ENCODE peak calls at places on chromosomes 11 and 22, in five cellular contexts. R is CD4-positive, CD25-positive, alpha-beta regulatory T cell; S is keratinocyte; K is IMR-90; B is upper lobe of left lung. G is an unnamed sample.

GRCh38 chr22:27531782-27532530 is 269.6 kb downstream of the MN1 start:
- DNase-seq in R (no peak), S (no peak), K (peak; percentile 82), B (no peak), G (no peak)

GRCh38 chr11:121426476-121427454 is 25.3 kb upstream of the SORL1 start:
- DNase-seq in R (peak; percentile 31), S (no peak), K (no peak), B (peak; percentile 66), G (no peak)

GRCh38 chr22:30830907-30831306 is 136.2 kb downstream of the OSBP2 start:
- DNase-seq in R (no peak), S (peak; percentile 94), K (peak; percentile 97), B (no peak), G (no peak)

GRCh38 chr11:61110255-61111059 is 8.2 kb downstream of the CD5 start:
- DNase-seq in R (no peak), S (no peak), K (no peak), B (no peak), G (no peak)

GRCh38 chr11:134714021-134714656 is 302.1 kb upstream of the B3GAT1 start:
- DNase-seq in R (no peak), S (no peak), K (no peak), B (no peak), G (no peak)

GRCh38 chr11:73746701-73747100 is 14.2 kb downstream of the RAB6A start:
- DNase-seq in R (no peak), S (no peak), K (no peak), B (no peak), G (no peak)

GRCh38 chr22:18091916-18092526 is 14.2 kb downstream of the PEX26 start:
- DNase-seq in R (no peak), S (no peak), K (peak; percentile 43), B (no peak), G (no peak)

GRCh38 chr22:26134654-26135330 is 34.5 kb upstream of the SEZ6L start:
- DNase-seq in R (no peak), S (no peak), K (no peak), B (no peak), G (no peak)

GRCh38 chr22:24184057-24184798 is 2.9 kb downstream of the SUSD2 start:
- DNase-seq in R (no peak), S (no peak), K (no peak), B (no peak), G (no peak)

GRCh38 chr11:67301313-67301921 is 1.9 kb upstream of the SSH3 start:
- DNase-seq in R (no peak), S (no peak), K (no peak), B (peak; percentile 21), G (no peak)

GRCh38 chr22:41636467-41636866 is 15.4 kb downstream of the XRCC6 start:
- DNase-seq in R (no peak), S (no peak), K (peak; percentile 30), B (no peak), G (no peak)

GRCh38 chr11:46674463-46675287 is 25.7 kb downstream of the ARHGAP1 start:
- DNase-seq in R (peak; percentile 17), S (no peak), K (peak; percentile 18), B (peak; percentile 63), G (no peak)

GRCh38 chr22:23532756-23533155 is 47.3 kb downstream of the IGLL1 start:
- DNase-seq in R (no peak), S (no peak), K (no peak), B (no peak), G (no peak)

GRCh38 chr11:17490938-17491337 is 14.3 kb upstream of the ABCC8 start:
- DNase-seq in R (no peak), S (no peak), K (no peak), B (no peak), G (no peak)

GRCh38 chr11:64862914-64863313 is 15.5 kb downstream of the EHD1 start:
- DNase-seq in R (no peak), S (no peak), K (no peak), B (peak; percentile 62), G (no peak)

GRCh38 chr11:129881570-129882170 is 13.7 kb downstream of the NFRKB start:
- DNase-seq in R (peak; percentile 19), S (no peak), K (peak; percentile 21), B (no peak), G (no peak)

GRCh38 chr11:42462558-42463310 is 849.1 kb upstream of the API5 start:
- DNase-seq in R (no peak), S (peak; percentile 42), K (no peak), B (no peak), G (no peak)

GRCh38 chr11:107182983-107183382 is 164.7 kb upstream of the GUCY1A2 start:
- DNase-seq in R (no peak), S (no peak), K (no peak), B (no peak), G (no peak)

GRCh38 chr22:43555561-43556515 is 144.0 kb downstream of the MPPED1 start:
- DNase-seq in R (no peak), S (no peak), K (no peak), B (no peak), G (no peak)

GRCh38 chr11:106302416-106302815 is 225.0 kb downstream of the AASDHPPT start:
- DNase-seq in R (no peak), S (no peak), K (no peak), B (no peak), G (no peak)

GRCh38 chr11:68213135-68213515 is at the start of gene KMT5B:
- DNase-seq in R (no peak), S (no peak), K (peak; percentile 54), B (no peak), G (no peak)

GRCh38 chr22:37279469-37279868 is 2.8 kb upstream of the CYTH4 start:
- DNase-seq in R (no peak), S (no peak), K (peak; percentile 9), B (no peak), G (no peak)

GRCh38 chr22:28899199-28899853 is 16.0 kb downstream of the ZNRF3 start:
- DNase-seq in R (peak; percentile 51), S (peak; percentile 66), K (peak; percentile 20), B (no peak), G (no peak)

GRCh38 chr22:28900379-28900778 is 17.0 kb downstream of the ZNRF3 start:
- DNase-seq in R (no peak), S (no peak), K (no peak), B (no peak), G (no peak)

GRCh38 chr22:28896611-28897010 is 13.2 kb downstream of the ZNRF3 start:
- DNase-seq in R (no peak), S (no peak), K (no peak), B (no peak), G (no peak)

GRCh38 chr22:28894793-28895192 is 11.4 kb downstream of the ZNRF3 start:
- DNase-seq in R (no peak), S (no peak), K (no peak), B (no peak), G (no peak)

GRCh38 chr22:28898233-28898629 is 14.9 kb downstream of the ZNRF3 start:
- DNase-seq in R (no peak), S (no peak), K (no peak), B (no peak), G (no peak)
- H3K4me1 ChIP-seq in R (peaks cover 14% of the 10 kb centered on the region), S (peaks cover 70% of the 10 kb centered on the region), K (peaks cover 8% of the 10 kb centered on the region), B (peaks cover 23% of the 10 kb centered on the region), G (peaks cover 64% of the 10 kb centered on the region)

GRCh38 chr11:75784506-75784905 is 15.9 kb downstream of the DGAT2 start:
- DNase-seq in R (no peak), S (no peak), K (no peak), B (no peak), G (no peak)
- H3K4me1 ChIP-seq in R (no peaks in the 10 kb centered on the region), S (no peaks in the 10 kb centered on the region), K (no peaks in the 10 kb centered on the region), B (no peaks in the 10 kb centered on the region), G (no peaks in the 10 kb centered on the region)

GRCh38 chr11:119025978-119026766 is 4.5 kb downstream of the SLC37A4 start:
- DNase-seq in R (no peak), S (no peak), K (no peak), B (no peak), G (no peak)

GRCh38 chr11:119024430-119025098 is 6.0 kb downstream of the TRAPPC4 start:
- DNase-seq in R (no peak), S (no peak), K (no peak), B (no peak), G (no peak)

GRCh38 chr11:119025099-119025473 is 5.6 kb downstream of the SLC37A4 start:
- DNase-seq in R (no peak), S (no peak), K (no peak), B (no peak), G (no peak)

GRCh38 chr11:119026970-119027369 is 3.7 kb downstream of the SLC37A4 start:
- DNase-seq in R (no peak), S (no peak), K (no peak), B (no peak), G (no peak)

GRCh38 chr11:119023741-119024140 is 5.2 kb downstream of the TRAPPC4 start:
- DNase-seq in R (no peak), S (no peak), K (no peak), B (no peak), G (no peak)
- H3K4me1 ChIP-seq in R (peaks cover 26% of the 10 kb centered on the region), S (peaks cover 8% of the 10 kb centered on the region), K (peaks cover 4% of the 10 kb centered on the region), B (peaks cover 30% of the 10 kb centered on the region), G (peaks cover 12% of the 10 kb centered on the region)

DNA sequence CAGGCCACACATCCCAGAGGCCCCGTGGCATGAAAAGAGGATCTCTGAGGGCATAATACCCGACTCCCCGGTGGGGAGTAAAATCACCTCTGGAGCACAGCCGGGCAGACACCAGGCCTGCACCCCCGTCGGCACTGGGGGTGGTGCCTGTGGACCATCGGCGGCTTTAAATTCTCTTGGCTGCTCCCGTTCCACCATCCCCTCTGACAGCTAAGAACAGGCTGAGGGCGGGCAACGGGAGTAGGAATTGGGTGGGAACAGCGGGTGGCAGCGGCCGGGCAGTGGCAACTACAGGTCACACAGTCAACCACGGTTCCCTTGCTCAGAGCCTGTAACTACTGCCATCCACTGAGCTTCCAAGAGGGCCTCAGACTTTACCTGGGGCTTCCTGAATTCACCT is 40.2 kb upstream of the MOB2 start:
- DNase-seq in R (no peak), S (no peak), K (no peak), B (no peak), G (no peak)
- H3K4me1 ChIP-seq in R (peaks cover 16% of the 10 kb centered on the region), S (peaks cover 38% of the 10 kb centered on the region), K (no peaks in the 10 kb centered on the region), B (peaks cover 19% of the 10 kb centered on the region), G (peaks cover 30% of the 10 kb centered on the region)

GRCh38 chr11:75531325-75531724 is 5.6 kb upstream of the GDPD5 start:
- DNase-seq in R (no peak), S (no peak), K (no peak), B (no peak), G (no peak)
- H3K4me1 ChIP-seq in R (peaks cover 20% of the 10 kb centered on the region), S (peaks cover 10% of the 10 kb centered on the region), K (peaks cover 2% of the 10 kb centered on the region), B (peaks cover 11% of the 10 kb centered on the region), G (no peaks in the 10 kb centered on the region)

GRCh38 chr11:79366218-79366617 is 74.6 kb downstream of the TENM4 start:
- DNase-seq in R (no peak), S (no peak), K (no peak), B (no peak), G (no peak)
- H3K4me1 ChIP-seq in R (no peaks in the 10 kb centered on the region), S (peaks cover 20% of the 10 kb centered on the region), K (no peaks in the 10 kb centered on the region), B (no peaks in the 10 kb centered on the region), G (no peaks in the 10 kb centered on the region)

GRCh38 chr11:33040127-33040861 is 922 bp downstream of the TCP11L1 start:
- DNase-seq in R (peak; percentile 56), S (no peak), K (peak; percentile 44), B (no peak), G (no peak)
- H3K4me1 ChIP-seq in R (peaks cover 13% of the 10 kb centered on the region), S (peaks cover 38% of the 10 kb centered on the region), K (peaks cover 5% of the 10 kb centered on the region), B (peaks cover 11% of the 10 kb centered on the region), G (peaks cover 14% of the 10 kb centered on the region)